ENCODE peak calls at places on chromosome 17, in seven cellular contexts. J, T, E, I, Y, S and O are unnamed samples.

GRCh38 chr17:20085283-20085875 is 76.2 kb downstream of the SPECC1 start:
- DNase-seq in J (no peak), T (peak), E (no peak), I (no peak), Y (no peak), S (peak), O (no peak)

GRCh38 chr17:16353702-16354174 is 469 bp upstream of the CENPV start:
- DNase-seq in J (no peak), T (no peak), E (no peak), I (no peak), Y (no peak), S (no peak), O (no peak)

GRCh38 chr17:5437721-5438317 is 1.1 kb downstream of the C1QBP start:
- DNase-seq in J (no peak), T (peak), E (no peak), I (no peak), Y (no peak), S (peak), O (peak)

GRCh38 chr17:39750131-39751015 is 12.6 kb downstream of the GRB7 start:
- DNase-seq in J (no peak), T (no peak), E (no peak), I (no peak), Y (no peak), S (no peak), O (no peak)

GRCh38 chr17:63178530-63178929 is 212.5 kb downstream of the TANC2 start:
- DNase-seq in J (no peak), T (peak), E (no peak), I (no peak), Y (no peak), S (peak), O (peak)

GRCh38 chr17:49218941-49219913 is 8.7 kb downstream of the ABI3 start:
- DNase-seq in J (no peak), T (no peak), E (peak), I (peak), Y (no peak), S (no peak), O (no peak)

GRCh38 chr17:76935331-76935730 is 67.1 kb downstream of the MGAT5B start:
- DNase-seq in J (no peak), T (peak), E (no peak), I (no peak), Y (no peak), S (peak), O (peak)

GRCh38 chr17:49365667-49366066 is 3.6 kb upstream of the ZNF652 start:
- DNase-seq in J (peak), T (peak), E (peak), I (no peak), Y (no peak), S (peak), O (peak)

GRCh38 chr17:6654816-6655731 is 3.5 kb downstream of the C17orf100 start:
- DNase-seq in J (no peak), T (no peak), E (peak), I (no peak), Y (no peak), S (no peak), O (no peak)

GRCh38 chr17:38746004-38746892 is 1.9 kb downstream of the PCGF2 start:
- DNase-seq in J (no peak), T (no peak), E (no peak), I (no peak), Y (no peak), S (no peak), O (no peak)

GRCh38 chr17:82400206-82400605 is 17.9 kb upstream of the HEXD start:
- DNase-seq in J (no peak), T (no peak), E (no peak), I (no peak), Y (no peak), S (peak), O (no peak)

GRCh38 chr17:37802712-37803416 is 58.0 kb upstream of the HNF1B start:
- DNase-seq in J (no peak), T (peak), E (no peak), I (no peak), Y (no peak), S (peak), O (peak)

GRCh38 chr17:32327911-32328310 is 14.1 kb downstream of the C17orf75 start:
- DNase-seq in J (no peak), T (no peak), E (no peak), I (no peak), Y (no peak), S (no peak), O (no peak)

GRCh38 chr17:10987786-10988185 is 149.9 kb upstream of the PIRT start:
- DNase-seq in J (no peak), T (no peak), E (no peak), I (no peak), Y (no peak), S (no peak), O (no peak)

GRCh38 chr17:2400877-2401425 is at the start of gene MNT:
- DNase-seq in J (peak), T (peak), E (peak), I (peak), Y (peak), S (peak), O (peak)

GRCh38 chr17:82461827-82462524 is 3.4 kb downstream of the NARF start:
- DNase-seq in J (no peak), T (no peak), E (no peak), I (no peak), Y (no peak), S (no peak), O (no peak)

GRCh38 chr17:336110-337021 is 16.2 kb downstream of the RPH3AL start:
- DNase-seq in J (peak), T (peak), E (peak), I (peak), Y (peak), S (no peak), O (no peak)

GRCh38 chr17:42233148-42233547 is 38.9 kb upstream of the GHDC start:
- DNase-seq in J (no peak), T (peak), E (no peak), I (no peak), Y (no peak), S (peak), O (peak)

GRCh38 chr17:45228985-45229517 is 7.4 kb downstream of the FMNL1 start:
- DNase-seq in J (no peak), T (peak), E (peak), I (peak), Y (peak), S (peak), O (peak)

GRCh38 chr17:83183951-83184506 is 104.6 kb downstream of the METRNL start:
- DNase-seq in J (no peak), T (no peak), E (no peak), I (no peak), Y (no peak), S (no peak), O (no peak)

GRCh38 chr17:40124279-40125141 is 2.7 kb downstream of the MSL1 start:
- DNase-seq in J (no peak), T (peak), E (no peak), I (no peak), Y (no peak), S (peak), O (peak)

GRCh38 chr17:61385091-61385868 is 14.4 kb upstream of the TBX2 start:
- DNase-seq in J (no peak), T (no peak), E (no peak), I (no peak), Y (no peak), S (no peak), O (no peak)

GRCh38 chr17:2178798-2179505 is 124.0 kb downstream of the HIC1 start:
- DNase-seq in J (no peak), T (no peak), E (no peak), I (no peak), Y (no peak), S (no peak), O (peak)

GRCh38 chr17:81518785-81519283 is 6.2 kb upstream of the ACTG1 start:
- DNase-seq in J (peak), T (peak), E (peak), I (no peak), Y (no peak), S (no peak), O (no peak)

GRCh38 chr17:7435676-7436555 is 681 bp downstream of the TMEM102 start:
- DNase-seq in J (no peak), T (no peak), E (no peak), I (no peak), Y (peak), S (no peak), O (no peak)

GRCh38 chr17:79915850-79916430 is 76.7 kb upstream of the CBX4 start:
- DNase-seq in J (peak), T (peak), E (peak), I (no peak), Y (no peak), S (peak), O (peak)

GRCh38 chr17:75616521-75617122 is 16.6 kb upstream of the SMIM5 start:
- DNase-seq in J (no peak), T (no peak), E (no peak), I (no peak), Y (no peak), S (no peak), O (no peak)

GRCh38 chr17:51046527-51047384 is 73.9 kb downstream of the SPAG9 start:
- DNase-seq in J (no peak), T (peak), E (peak), I (no peak), Y (no peak), S (peak), O (peak)

GRCh38 chr17:76267051-76267576 is 2.0 kb downstream of the UBALD2 start:
- DNase-seq in J (no peak), T (no peak), E (no peak), I (no peak), Y (no peak), S (no peak), O (no peak)

GRCh38 chr17:49998836-49999511 is 4.0 kb upstream of the DLX3 start:
- DNase-seq in J (no peak), T (no peak), E (no peak), I (no peak), Y (no peak), S (no peak), O (no peak)

GRCh38 chr17:21817791-21818364 is 125.6 kb downstream of the KCNJ18 start:
- DNase-seq in J (no peak), T (no peak), E (no peak), I (no peak), Y (no peak), S (no peak), O (no peak)

GRCh38 chr17:10394201-10394887 is 21.5 kb upstream of the MYH13 start:
- DNase-seq in J (no peak), T (no peak), E (no peak), I (no peak), Y (no peak), S (no peak), O (no peak)

GRCh38 chr17:38425744-38426143 is 2.5 kb upstream of the ARHGAP23 start:
- DNase-seq in J (no peak), T (peak), E (no peak), I (no peak), Y (no peak), S (no peak), O (peak)

GRCh38 chr17:72467841-72468653 is 347.2 kb downstream of the SOX9 start:
- DNase-seq in J (peak), T (peak), E (no peak), I (no peak), Y (no peak), S (peak), O (peak)